ENCODE peak calls at places on chromosomes 1 and 21, in seven cellular contexts. L, R, N, Q, S, Z and D are unnamed samples.

GRCh38 chr1:172203902-172204301 is 216.6 kb upstream of the C1orf105 start:
- DNase-seq in L (no peak), R (no peak), N (no peak), Q (no peak), S (no peak), Z (no peak), D (no peak)

GRCh38 chr1:101953623-101954022 is 43.1 kb downstream of the OLFM3 start:
- DNase-seq in L (no peak), R (no peak), N (no peak), Q (no peak), S (no peak), Z (no peak), D (no peak)

GRCh38 chr1:39141925-39142324 is 62.6 kb upstream of the MACF1 start:
- DNase-seq in L (no peak), R (no peak), N (peak; percentile 42), Q (no peak), S (peak; percentile 55), Z (no peak), D (no peak)

GRCh38 chr1:119286587-119287181 is 81.9 kb upstream of the HAO2 start:
- DNase-seq in L (no peak), R (peak; percentile 28), N (peak; percentile 63), Q (no peak), S (peak; percentile 73), Z (peak; percentile 50), D (peak; percentile 71)

GRCh38 chr1:88935522-88936222 is 44.3 kb upstream of the GTF2B start:
- DNase-seq in L (no peak), R (no peak), N (peak; percentile 54), Q (no peak), S (peak; percentile 55), Z (peak; percentile 59), D (peak; percentile 59)

GRCh38 chr1:247360991-247361721 is 29.5 kb upstream of the ZNF496 start:
- DNase-seq in L (no peak), R (peak; percentile 69), N (peak; percentile 65), Q (peak; percentile 47), S (peak; percentile 21), Z (no peak), D (no peak)

GRCh38 chr1:12167493-12168429 is 970 bp downstream of the TNFRSF1B start:
- DNase-seq in L (no peak), R (no peak), N (no peak), Q (no peak), S (no peak), Z (no peak), D (no peak)

GRCh38 chr1:37822942-37823865 is 15.2 kb upstream of the YRDC start:
- DNase-seq in L (no peak), R (no peak), N (peak; percentile 44), Q (no peak), S (no peak), Z (no peak), D (no peak)

GRCh38 chr21:29499734-29500343 is 201.1 kb downstream of the BACH1 start:
- DNase-seq in L (no peak), R (no peak), N (peak; percentile 55), Q (no peak), S (no peak), Z (no peak), D (peak; percentile 75)

GRCh38 chr1:17061486-17062271 is 7.8 kb upstream of the SDHB start:
- DNase-seq in L (no peak), R (no peak), N (no peak), Q (no peak), S (no peak), Z (no peak), D (no peak)

GRCh38 chr1:172748201-172748600 is 89.3 kb downstream of the FASLG start:
- DNase-seq in L (no peak), R (no peak), N (no peak), Q (no peak), S (no peak), Z (no peak), D (no peak)

GRCh38 chr21:39610705-39611104 is 2.0 kb upstream of the B3GALT5 start:
- DNase-seq in L (no peak), R (no peak), N (no peak), Q (no peak), S (no peak), Z (no peak), D (peak; percentile 9)

GRCh38 chr21:33290441-33290840 is 24.3 kb downstream of the IL10RB start:
- DNase-seq in L (no peak), R (no peak), N (no peak), Q (no peak), S (no peak), Z (no peak), D (no peak)

GRCh38 chr1:239814306-239814881 is 277.3 kb upstream of the FMN2 start:
- DNase-seq in L (no peak), R (no peak), N (peak; percentile 86), Q (no peak), S (no peak), Z (no peak), D (peak; percentile 17)

GRCh38 chr1:196381544-196381943 is 226.7 kb downstream of the KCNT2 start:
- DNase-seq in L (no peak), R (no peak), N (no peak), Q (no peak), S (no peak), Z (no peak), D (no peak)

GRCh38 chr1:1283821-1284220 is 3.6 kb downstream of the SCNN1D start:
- DNase-seq in L (peak; percentile 51), R (no peak), N (peak; percentile 70), Q (no peak), S (no peak), Z (peak; percentile 43), D (peak; percentile 56)

GRCh38 chr21:41536076-41536826 is 28.3 kb upstream of the TMPRSS2 start:
- DNase-seq in L (no peak), R (peak; percentile 74), N (no peak), Q (no peak), S (no peak), Z (no peak), D (no peak)

GRCh38 chr1:54248966-54249365 is 49.0 kb downstream of the MRPL37 start:
- DNase-seq in L (no peak), R (no peak), N (peak; percentile 66), Q (no peak), S (no peak), Z (no peak), D (no peak)

GRCh38 chr1:234730542-234731370 is 120.8 kb upstream of the IRF2BP2 start:
- DNase-seq in L (no peak), R (no peak), N (no peak), Q (no peak), S (no peak), Z (peak; percentile 65), D (no peak)

GRCh38 chr1:186188004-186188539 is 187.0 kb downstream of the TPR start:
- DNase-seq in L (no peak), R (no peak), N (peak; percentile 97), Q (no peak), S (no peak), Z (no peak), D (peak; percentile 47)

GRCh38 chr1:154478639-154479038 is 23.4 kb upstream of the TDRD10 start:
- DNase-seq in L (no peak), R (no peak), N (peak; percentile 45), Q (no peak), S (no peak), Z (peak; percentile 79), D (peak; percentile 52)

GRCh38 chr21:45902292-45902995 is 79.1 kb upstream of the COL6A1 start:
- DNase-seq in L (no peak), R (no peak), N (no peak), Q (no peak), S (no peak), Z (no peak), D (no peak)

GRCh38 chr1:71414229-71414628 is 333.4 kb upstream of the ZRANB2 start:
- DNase-seq in L (no peak), R (no peak), N (no peak), Q (no peak), S (no peak), Z (no peak), D (peak; percentile 90)

GRCh38 chr21:15197696-15198095 is 132.9 kb upstream of the NRIP1 start:
- DNase-seq in L (no peak), R (no peak), N (no peak), Q (no peak), S (no peak), Z (no peak), D (no peak)

GRCh38 chr1:218617986-218618385 is 272.9 kb downstream of the TGFB2 start:
- DNase-seq in L (no peak), R (no peak), N (no peak), Q (no peak), S (no peak), Z (no peak), D (no peak)

DNA sequence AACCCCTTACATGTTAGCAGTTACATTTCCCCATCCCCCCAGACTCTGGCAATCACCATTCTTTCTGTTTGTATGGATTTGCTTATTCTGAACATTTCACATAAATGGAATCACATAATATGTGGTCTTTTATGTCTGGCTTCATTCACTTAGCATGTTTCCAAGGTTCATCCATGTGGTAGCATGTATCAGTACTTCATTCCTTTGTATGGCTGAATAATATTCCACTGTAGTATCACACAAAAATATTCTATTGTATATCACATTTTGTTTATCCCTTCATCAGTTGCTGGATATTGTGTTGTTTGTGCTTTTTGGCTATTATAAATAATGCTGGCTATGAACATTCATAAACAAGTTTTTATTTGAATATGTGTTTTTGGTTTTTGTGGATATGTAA is 22.2 kb downstream of the EPB41 start:
- DNase-seq in L (no peak), R (no peak), N (no peak), Q (no peak), S (no peak), Z (no peak), D (no peak)
- H3K4me1 ChIP-seq in L (no peaks in the 10 kb centered on the region), R (no peaks in the 10 kb centered on the region), N (no peaks in the 10 kb centered on the region), Q (no peaks in the 10 kb centered on the region), S (no peaks in the 10 kb centered on the region), Z (no peaks in the 10 kb centered on the region), D (peaks cover 13% of the 10 kb centered on the region)

DNA sequence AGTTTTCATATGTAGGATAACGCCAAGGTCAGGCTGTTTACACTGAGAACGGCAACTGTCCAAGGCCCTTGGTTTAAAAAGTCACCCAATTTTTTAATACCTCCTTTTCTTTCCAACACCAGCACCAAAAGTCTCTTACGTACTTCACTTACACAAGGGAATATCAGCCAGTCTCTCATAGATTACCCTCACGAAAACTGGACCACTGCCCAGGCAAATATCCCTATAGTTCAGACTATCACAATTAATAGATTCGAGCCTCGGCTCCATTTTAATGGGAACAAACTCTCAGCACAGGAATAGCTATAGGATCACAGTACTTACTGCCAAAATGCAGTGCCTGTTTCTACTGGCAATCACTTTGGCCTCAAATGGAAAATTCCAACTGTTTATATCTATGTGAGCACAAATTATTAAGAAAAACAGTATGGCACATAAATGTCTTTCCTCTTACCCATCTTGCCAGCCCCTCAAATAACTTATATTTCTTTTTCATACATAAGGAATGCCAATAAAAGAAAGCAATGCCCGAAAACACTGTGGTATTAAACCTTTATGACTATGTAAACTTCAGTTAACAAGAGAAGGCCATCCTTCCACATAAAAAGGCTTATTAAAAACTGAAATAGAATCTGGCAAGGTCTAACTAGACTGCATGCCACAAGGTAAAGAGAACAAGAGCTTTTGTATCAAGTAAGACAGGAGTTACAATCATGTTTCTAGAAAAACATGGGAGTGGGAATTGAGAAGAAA is 97.8 kb downstream of the SLC45A1 start:
- DNase-seq in L (no peak), R (no peak), N (no peak), Q (no peak), S (no peak), Z (no peak), D (no peak)
- H3K4me1 ChIP-seq in L (peaks cover 97% of the 10 kb centered on the region), R (peaks cover 71% of the 10 kb centered on the region), N (peaks cover 45% of the 10 kb centered on the region), Q (peaks cover 100% of the 10 kb centered on the region), S (peaks cover 20% of the 10 kb centered on the region), Z (peaks cover 68% of the 10 kb centered on the region), D (peaks cover 88% of the 10 kb centered on the region)

GRCh38 chr1:51285055-51285454 is 45.3 kb downstream of the TTC39A start:
- DNase-seq in L (no peak), R (no peak), N (no peak), Q (no peak), S (no peak), Z (no peak), D (no peak)
- H3K4me1 ChIP-seq in L (peaks cover 20% of the 10 kb centered on the region), R (peaks cover 4% of the 10 kb centered on the region), N (no peaks in the 10 kb centered on the region), Q (peaks cover 24% of the 10 kb centered on the region), S (peaks cover 10% of the 10 kb centered on the region), Z (no peaks in the 10 kb centered on the region), D (no peaks in the 10 kb centered on the region)

GRCh38 chr1:82969340-82969739 is 1029.6 kb downstream of the TTLL7 start:
- DNase-seq in L (no peak), R (no peak), N (no peak), Q (no peak), S (no peak), Z (no peak), D (no peak)
- H3K4me1 ChIP-seq in L (no peaks in the 10 kb centered on the region), R (no peaks in the 10 kb centered on the region), N (no peaks in the 10 kb centered on the region), Q (peaks cover 5% of the 10 kb centered on the region), S (no peaks in the 10 kb centered on the region), Z (no peaks in the 10 kb centered on the region), D (no peaks in the 10 kb centered on the region)